ENCODE peak calls at places on chromosomes 11 and 22, in four cellular contexts. Y is A549, A is K562, K is HepG2. S is an unnamed sample.

GRCh38 chr11:102429691-102430090 is 22.9 kb downstream of the TMEM123 start:
- DNase-seq in K (no peak), A (no peak), Y (no peak), S (no peak)

GRCh38 chr11:71433648-71434450 is 14.3 kb downstream of the DHCR7 start:
- DNase-seq in Y (no peak), K (peak; percentile 68), A (no peak), S (no peak)

GRCh38 chr11:69683764-69684333 is 8.7 kb upstream of the LTO1 start:
- DNase-seq in K (peak; percentile 80), Y (peak; percentile 64), A (no peak), S (no peak)

GRCh38 chr11:43545610-43546009 is 134.9 kb upstream of the HSD17B12 start:
- DNase-seq in K (no peak), Y (no peak), A (no peak), S (no peak)

GRCh38 chr11:125090816-125091215 is 20.6 kb downstream of the TMEM218 start:
- DNase-seq in K (no peak), A (no peak), Y (no peak), S (no peak)

GRCh38 chr11:10934293-10934850 is 76.5 kb upstream of the ZBED5 start:
- DNase-seq in A (peak; percentile 52), Y (no peak), K (no peak), S (no peak)

GRCh38 chr11:76615950-76616349 is 54.6 kb downstream of the LRRC32 start:
- DNase-seq in Y (no peak), K (no peak), A (no peak), S (no peak)

GRCh38 chr11:80350541-80350940 is 909.7 kb upstream of the TENM4 start:
- DNase-seq in Y (no peak), K (no peak), A (no peak), S (no peak)

GRCh38 chr22:36220457-36220921 is 18.8 kb downstream of the APOL2 start:
- DNase-seq in A (no peak), Y (peak; percentile 30), K (no peak), S (no peak)

GRCh38 chr11:34052608-34053160 is 1.2 kb downstream of the CAPRIN1 start:
- DNase-seq in A (peak; percentile 55), K (no peak), Y (peak; percentile 36), S (no peak)

GRCh38 chr11:87356428-87356827 is 318.7 kb downstream of the TMEM135 start:
- DNase-seq in A (no peak), K (no peak), Y (no peak), S (no peak)

GRCh38 chr11:84014539-84014938 is 728.4 kb upstream of the CCDC90B start:
- DNase-seq in A (no peak), K (no peak), Y (no peak), S (no peak)

GRCh38 chr22:24400726-24401596 is 26.4 kb upstream of the ADORA2A start:
- DNase-seq in A (no peak), K (no peak), Y (no peak), S (peak; percentile 53)

GRCh38 chr11:398826-399225 is 4.8 kb downstream of the PKP3 start:
- DNase-seq in K (no peak), A (no peak), Y (peak; percentile 56), S (no peak)

GRCh38 chr11:10026514-10026913 is 267.5 kb downstream of the SBF2 start:
- DNase-seq in A (no peak), K (no peak), Y (no peak), S (no peak)

GRCh38 chr11:46700251-46701077 is at the start of the genes ARHGAP1 and ZNF408:
- DNase-seq in A (peak; percentile 93), K (peak; percentile 97), Y (peak; percentile 99), S (peak; percentile 96)

GRCh38 chr11:2462986-2463765 is 18.4 kb downstream of the KCNQ1 start:
- DNase-seq in Y (no peak), A (no peak), K (peak; percentile 65), S (no peak)

GRCh38 chr11:44613081-44613628 is 47.7 kb downstream of the CD82 start:
- DNase-seq in Y (no peak), K (no peak), A (no peak), S (no peak)

GRCh38 chr11:13061294-13061990 is 52.3 kb downstream of the RASSF10 start:
- DNase-seq in Y (no peak), A (no peak), K (no peak), S (no peak)

GRCh38 chr11:16299884-16300778 is 56.2 kb downstream of the SOX6 start:
- DNase-seq in K (no peak), A (no peak), Y (no peak), S (no peak)

GRCh38 chr11:80899381-80899780 is 1458.6 kb upstream of the TENM4 start:
- DNase-seq in A (no peak), K (no peak), Y (no peak), S (no peak)

GRCh38 chr22:49897015-49897684 is 21.1 kb downstream of the ALG12 start:
- DNase-seq in A (no peak), K (no peak), Y (no peak), S (no peak)

GRCh38 chr22:17920145-17920605 is 104.2 kb downstream of the MICAL3 start:
- DNase-seq in Y (no peak), K (peak; percentile 70), A (peak; percentile 77), S (no peak)

GRCh38 chr22:42636506-42636905 is 3.9 kb downstream of the ATP5MGL start:
- DNase-seq in A (no peak), Y (no peak), K (no peak), S (no peak)

GRCh38 chr11:107999759-108000455 is 8.8 kb upstream of the CUL5 start:
- DNase-seq in Y (peak; percentile 61), K (peak; percentile 72), A (peak; percentile 59), S (peak; percentile 11)

GRCh38 chr11:126543691-126544090 is 188.2 kb downstream of the ST3GAL4 start:
- DNase-seq in Y (no peak), A (no peak), K (no peak), S (no peak)

GRCh38 chr11:15941206-15941770 is 415.1 kb downstream of the SOX6 start:
- DNase-seq in Y (no peak), K (no peak), A (peak; percentile 96), S (no peak)

GRCh38 chr11:122789916-122790315 is 48.4 kb upstream of the CRTAM start:
- DNase-seq in Y (no peak), A (no peak), K (no peak), S (no peak)

GRCh38 chr11:24496728-24497396 is at the start of gene LUZP2:
- DNase-seq in Y (no peak), A (no peak), K (no peak), S (no peak)

DNA sequence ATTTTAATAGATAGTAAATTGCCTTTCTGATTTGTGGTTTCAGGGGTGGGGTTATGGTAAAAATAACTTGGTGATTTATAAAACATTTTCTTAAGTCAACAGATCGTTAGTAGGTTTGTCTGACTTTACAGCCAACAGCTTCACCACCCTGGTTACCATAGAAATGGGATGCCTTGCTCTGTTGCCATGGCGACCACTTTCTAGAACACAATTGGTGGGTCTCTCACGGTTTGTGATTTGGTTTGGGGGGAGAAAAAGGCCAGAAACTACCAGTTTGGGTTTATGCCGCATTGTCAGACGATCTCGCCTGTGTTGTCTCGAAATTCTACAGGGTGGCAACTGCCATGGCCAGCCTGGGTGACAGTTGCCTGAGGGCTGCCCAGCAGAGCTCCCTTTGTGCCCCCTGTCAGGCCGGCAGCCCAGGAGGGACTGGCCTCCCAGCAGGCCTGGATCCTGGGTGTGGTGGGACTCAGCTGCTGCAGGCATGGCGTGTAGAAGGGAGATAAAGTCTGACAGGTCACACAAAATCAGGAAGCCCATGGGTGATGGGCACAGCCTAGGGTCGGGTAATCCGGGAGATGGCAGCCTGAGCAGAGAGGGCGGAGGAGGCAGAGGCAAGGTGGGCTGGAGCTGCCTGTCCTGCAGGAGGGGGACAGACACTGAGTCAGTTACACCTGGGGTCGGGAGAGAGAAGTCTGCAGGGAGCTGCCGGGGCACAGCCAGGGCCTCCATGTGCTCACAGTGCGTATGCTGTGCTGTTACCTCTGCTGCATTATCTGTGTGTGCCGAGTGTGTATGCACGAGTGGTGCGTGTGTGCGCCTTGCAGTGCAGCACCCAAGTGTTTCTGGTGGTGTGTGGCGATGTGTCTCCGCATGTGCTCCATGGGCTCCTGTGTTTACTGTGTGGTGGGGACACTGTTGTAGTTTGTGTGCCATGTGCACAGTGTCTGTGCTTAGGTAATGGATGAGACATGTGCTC is 31.1 kb downstream of the KCNC1 start:
- DNase-seq in A (no peak), Y (peak; percentile 17), K (no peak), S (no peak)
- TF ChIP-seq BHLHE40 in A (no peak), Y (no peak), K (no peak), S (no peak)

DNA sequence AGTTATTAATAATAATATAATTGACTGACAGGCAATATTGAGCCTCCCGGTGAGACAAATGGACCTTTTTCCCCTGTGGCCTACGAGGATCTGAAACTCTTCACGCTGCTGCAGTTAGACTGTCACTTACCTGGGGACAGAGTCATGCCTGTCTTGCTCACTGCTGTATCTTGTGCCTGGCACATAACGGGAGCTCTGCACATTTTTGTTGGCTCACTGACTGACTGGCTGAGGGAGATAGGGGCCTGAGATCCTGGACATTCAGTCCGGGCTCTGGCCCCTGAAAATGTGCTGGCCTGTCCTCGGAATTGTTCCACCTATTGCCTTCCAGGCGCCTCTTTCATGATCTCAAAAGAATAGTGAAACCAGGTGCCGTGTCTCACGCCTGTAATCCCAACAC is 743 bp upstream of the CD3D start:
- DNase-seq in K (no peak), Y (no peak), A (no peak), S (no peak)
- TF ChIP-seq CHD4 in K (no peak), Y (no peak), A (no peak), S (no peak)

DNA sequence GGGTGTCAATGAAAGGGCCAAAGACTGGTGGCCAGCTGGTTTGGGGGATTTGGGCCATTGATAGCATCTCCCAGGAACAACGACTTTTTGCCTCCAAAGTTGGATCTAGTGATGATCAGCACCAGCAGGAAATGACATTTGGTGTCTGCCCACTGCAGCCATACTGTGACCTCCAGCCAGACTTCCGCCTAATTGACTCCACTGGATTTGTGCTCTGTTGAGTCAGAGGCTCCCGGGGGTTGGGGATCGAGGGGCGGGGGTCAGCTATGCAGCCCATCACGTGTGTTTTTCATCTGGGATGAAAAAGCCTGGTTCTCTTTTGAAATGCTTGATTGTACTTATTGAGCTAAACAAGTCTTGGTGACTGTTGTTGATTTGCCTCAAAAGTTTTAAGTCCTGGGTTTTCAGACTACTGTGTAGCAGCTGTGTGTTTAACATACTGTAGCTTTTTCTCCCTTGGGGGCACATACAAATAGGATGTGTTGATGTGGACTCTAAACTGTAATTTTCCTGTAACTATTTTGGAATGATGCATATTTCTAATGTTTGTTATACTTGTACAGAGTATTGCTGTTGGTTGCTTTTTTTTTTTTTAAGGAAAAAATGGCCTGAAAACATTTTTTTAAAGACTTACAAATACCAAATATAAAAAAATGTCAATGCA is 46.3 kb upstream of the OR4B1 start:
- DNase-seq in Y (no peak), K (no peak), A (no peak), S (no peak)
- TF ChIP-seq BHLHE40 in Y (no peak), K (no peak), A (no peak), S (no peak)

GRCh38 chr11:65290448-65291165 is 24.1 kb upstream of the CDC42EP2 start:
- DNase-seq in K (no peak), Y (peak; percentile 49), A (peak; percentile 41), S (peak; percentile 69)

GRCh38 chr11:65288706-65289536 is 25.7 kb upstream of the CDC42EP2 start:
- DNase-seq in Y (no peak), A (no peak), K (no peak), S (no peak)

GRCh38 chr11:65292866-65293265 is 21.8 kb upstream of the CDC42EP2 start:
- DNase-seq in A (no peak), K (no peak), Y (no peak), S (no peak)

GRCh38 chr11:65293909-65294381 is 20.7 kb upstream of the CDC42EP2 start:
- DNase-seq in Y (no peak), A (no peak), K (no peak), S (no peak)

DNA sequence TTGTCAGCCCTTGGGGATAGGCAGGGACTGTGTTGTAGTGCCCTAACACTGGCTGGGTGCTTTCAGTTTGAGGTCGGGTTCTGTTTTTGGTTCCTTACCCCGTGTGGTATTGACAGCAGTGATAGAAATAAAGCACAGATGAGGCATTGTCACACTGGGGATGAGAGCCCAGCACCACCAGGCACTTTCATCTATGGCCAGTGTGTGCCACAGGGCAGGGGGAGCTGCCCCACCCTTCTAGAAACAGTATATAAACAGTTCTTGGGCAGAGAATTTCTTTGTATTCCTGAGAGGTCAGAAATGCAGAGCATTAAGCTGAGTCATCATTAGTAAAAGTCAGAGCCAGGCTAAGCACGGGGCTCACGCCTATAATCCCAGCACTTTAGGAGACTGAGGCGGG is 23.1 kb upstream of the CDC42EP2 start:
- DNase-seq in A (no peak), Y (peak; percentile 54), K (peak; percentile 56), S (no peak)
- TF ChIP-seq CHD4 in A (no peak), Y (no peak), K (no peak), S (no peak)

S was measured in GM12878.